ENCODE peak calls at places on chromosome 21, in four cellular contexts. U is HepG2, D is K562, O is HCT116. T is an unnamed sample.

GRCh38 chr21:17270234-17270633 is 242.6 kb upstream of the CXADR start:
- DNase-seq in U (peak), D (no peak), O (no peak), T (no peak)

GRCh38 chr21:27582246-27582945 is 615.5 kb upstream of the ADAMTS5 start:
- DNase-seq in U (no peak), D (no peak), O (no peak), T (no peak)

GRCh38 chr21:42878678-42878992 is 704 bp downstream of the WDR4 start:
- DNase-seq in D (no peak), O (no peak), U (no peak), T (peak)

GRCh38 chr21:14545906-14546480 is at the start of gene SAMSN1:
- DNase-seq in U (no peak), D (peak), O (no peak), T (no peak)

GRCh38 chr21:42515708-42516502 is 2.3 kb downstream of the SLC37A1 start:
- DNase-seq in O (peak), D (no peak), U (no peak), T (no peak)

GRCh38 chr21:27564684-27565280 is 597.9 kb upstream of the ADAMTS5 start:
- DNase-seq in D (no peak), O (no peak), U (no peak), T (no peak)

GRCh38 chr21:27581168-27581567 is 614.3 kb upstream of the ADAMTS5 start:
- DNase-seq in O (no peak), U (no peak), D (no peak), T (no peak)

GRCh38 chr21:29613021-29613420 is 314.3 kb downstream of the BACH1 start:
- DNase-seq in D (peak), O (no peak), U (no peak), T (no peak)

GRCh38 chr21:16087523-16087922 is 357.7 kb downstream of the USP25 start:
- DNase-seq in U (no peak), D (no peak), O (no peak), T (no peak)

GRCh38 chr21:42315296-42315891 is at the start of gene TFF3:
- DNase-seq in U (peak), D (no peak), O (no peak), T (no peak)

GRCh38 chr21:15795533-15795932 is 65.8 kb downstream of the USP25 start:
- DNase-seq in O (no peak), D (no peak), U (no peak), T (no peak)

DNA sequence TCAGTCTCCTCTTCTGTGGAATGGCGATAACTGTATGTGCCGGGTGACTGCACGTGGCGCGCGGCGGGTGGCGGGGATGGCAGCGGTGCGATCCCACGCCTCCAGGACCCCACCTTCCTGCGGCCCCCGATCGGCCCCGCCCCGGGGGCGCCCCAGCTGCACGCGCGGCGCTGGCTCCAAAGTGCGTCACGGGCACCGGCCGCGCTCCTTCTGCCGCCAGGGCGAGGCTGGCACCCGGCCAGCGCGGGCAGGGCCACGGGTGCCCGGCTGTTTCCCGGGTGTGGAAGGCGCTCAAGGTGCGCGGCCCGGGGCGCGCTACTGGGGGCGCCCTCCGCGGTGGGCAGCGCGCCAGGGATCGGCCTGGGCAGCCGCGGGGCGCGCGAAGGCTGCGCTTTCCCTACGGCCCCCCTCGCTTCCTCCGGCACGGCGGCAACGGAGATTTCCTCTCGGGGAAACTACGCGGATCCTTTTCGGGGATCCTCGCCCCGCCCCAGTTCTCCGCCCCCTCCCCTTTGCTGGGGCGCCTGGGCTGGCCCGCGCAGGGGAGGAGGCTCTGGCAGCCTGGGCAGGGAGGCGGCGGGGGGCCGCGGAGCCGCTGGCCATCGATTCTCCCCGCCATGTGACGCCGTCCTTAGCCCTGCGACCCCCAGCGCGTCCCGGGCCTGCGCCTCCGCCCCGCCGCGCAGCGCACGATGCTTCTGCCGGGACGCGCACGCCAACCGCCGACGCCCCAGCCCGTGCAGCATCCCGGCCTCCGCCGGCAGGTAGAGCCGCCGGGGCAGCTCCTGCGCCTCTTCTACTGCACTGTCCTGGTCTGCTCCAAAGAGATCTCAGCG is at the start of gene EVA1C:
- DNase-seq in U (no peak), D (peak), O (no peak), T (no peak)
- TF ChIP-seq SIN3A in U (no peak), D (no peak), O (no peak), T (no peak)

GRCh38 chr21:38443110-38443509 is 55.2 kb downstream of the ERG start:
- DNase-seq in O (no peak), U (no peak), D (no peak), T (no peak)
- H3K27ac ChIP-seq in O (no peak), U (no peak), D (no peak), T (no peak)

DNA sequence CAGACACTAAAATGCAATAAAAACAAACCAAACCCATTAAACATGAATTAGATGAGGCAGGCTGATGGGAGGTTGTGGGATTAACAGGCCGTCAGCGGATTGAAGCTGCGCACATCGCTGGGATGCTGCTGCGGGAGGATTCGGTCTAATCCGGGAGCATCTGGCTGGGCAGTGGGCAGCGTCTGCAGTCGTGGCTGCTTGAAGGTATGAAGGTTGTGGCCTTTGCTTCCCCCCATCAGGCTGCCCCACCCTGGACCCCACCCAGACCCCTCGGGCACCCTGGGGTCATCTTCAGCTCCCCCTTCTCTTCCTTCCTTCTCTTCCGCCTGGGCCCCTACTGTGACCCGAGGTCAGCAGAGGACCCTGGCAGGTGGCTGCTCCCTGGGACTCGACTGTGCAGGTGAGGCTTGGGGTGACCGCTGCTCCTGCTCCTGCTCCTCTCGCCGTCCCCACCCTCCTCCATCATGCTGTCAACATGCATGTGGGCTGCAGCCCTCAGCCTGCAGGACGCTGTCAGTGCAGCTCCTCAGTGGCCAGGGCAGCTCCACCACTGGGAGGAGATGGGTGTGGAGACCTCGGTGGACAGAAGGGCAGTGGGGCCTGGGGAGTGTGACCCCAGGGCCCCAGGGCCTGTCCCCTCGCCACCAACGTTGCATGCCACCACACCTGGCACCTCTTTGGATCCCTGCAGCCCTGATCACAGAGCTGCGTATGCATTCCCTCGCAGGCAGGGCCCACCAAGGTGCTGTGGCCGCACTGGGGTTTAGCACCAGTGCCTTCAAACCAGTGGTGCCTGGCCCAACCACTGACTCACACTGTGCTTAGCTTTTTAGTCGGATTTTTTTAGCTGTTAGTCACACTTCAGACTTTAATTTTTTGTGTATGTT is 112.2 kb upstream of the COL6A1 start:
- DNase-seq in U (no peak), D (no peak), O (no peak), T (no peak)
- TF ChIP-seq TCF7L2 in U (no peak), D (no peak), O (no peak), T (no peak)

GRCh38 chr21:35210093-35210492 is 161.0 kb upstream of the RUNX1 start:
- DNase-seq in D (no peak), O (no peak), U (no peak), T (no peak)
- TF ChIP-seq SIN3A in D (no peak), O (no peak), U (no peak), T (no peak)

DNA sequence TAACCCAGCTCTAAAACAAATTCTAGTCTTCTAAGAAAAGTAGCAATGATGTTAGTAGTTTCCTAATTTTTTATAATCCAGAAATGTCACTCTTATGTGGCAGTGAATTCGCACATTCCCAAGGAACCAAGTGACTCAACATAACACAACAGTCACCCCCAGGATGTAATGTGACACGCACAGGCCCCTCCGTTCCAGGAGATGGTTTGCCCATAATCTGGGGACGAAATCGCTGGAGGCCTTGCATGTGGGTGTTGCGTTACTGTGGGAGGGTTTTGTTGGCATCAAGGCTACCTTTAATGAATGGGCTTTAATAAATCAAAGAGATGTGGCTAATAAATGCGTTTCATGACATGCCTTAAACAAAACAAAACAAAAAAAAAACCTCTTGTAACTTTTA is 50.9 kb downstream of the EVA1C start:
- DNase-seq in D (no peak), U (no peak), O (peak), T (no peak)
- H3K27ac ChIP-seq in D (no peak), U (peak), O (peak), T (no peak)

GRCh38 chr21:43913928-43914327 is 48.9 kb downstream of the AGPAT3 start:
- DNase-seq in O (no peak), U (no peak), D (no peak), T (no peak)
- TF ChIP-seq TCF7L2 in O (no peak), U (no peak), D (no peak), T (no peak)